ENCODE peak calls at places on chromosomes 7 and 10, in eight cellular contexts. I is activated T-helper 2 cell treated with anti-CD3 and anti-CD28 coated beads, Interferon-gamma antibody, Interleukin-2, Interleukin-4, amounts not matched to agents 10 μg/mL and 5 μg/mL and 100 μg/mL, durations not matched to agents 14 hours and 24 hours and 36 hours; M is GM03348; B is G401; W is WTC11; Q is KG1; S is stomach; E is stimulated activated CD4-positive, alpha-beta T cell treated with anti-CD3 and anti-CD28 coated beads, Interleukin-1b, Interleukin-23, amount 100 ng/mL, for 24 hours. F is an unnamed sample.

GRCh38 chr10:34766811-34767516 is 48.1 kb downstream of the PARD3 start:
- DNase-seq in M (no peak), E (no peak), S (no peak), Q (no peak), I (no peak), B (no peak), W (no peak), F (no peak)

GRCh38 chr10:329361-330099 is 194.3 kb downstream of the ZMYND11 start:
- DNase-seq in I (no peak), B (peak; percentile 96), M (peak; percentile 93), W (peak; percentile 31), E (no peak), Q (peak; percentile 33), S (peak; percentile 93), F (peak; percentile 94)

GRCh38 chr7:13097508-13097907 is 410.1 kb downstream of the ARL4A start:
- DNase-seq in S (no peak), Q (no peak), I (no peak), E (no peak), B (no peak), W (no peak), M (no peak), F (no peak)

GRCh38 chr7:46352335-46352954 is 431.4 kb upstream of the IGFBP3 start:
- DNase-seq in B (peak; percentile 26), W (peak; percentile 66), E (no peak), S (no peak), I (no peak), Q (no peak), M (peak; percentile 79), F (no peak)

GRCh38 chr7:93757421-93757820 is 133.1 kb downstream of the TFPI2 start:
- DNase-seq in I (no peak), B (no peak), E (no peak), S (no peak), W (no peak), Q (no peak), M (no peak), F (no peak)

GRCh38 chr7:111735661-111736323 is 173.5 kb upstream of the IMMP2L start:
- DNase-seq in E (peak; percentile 47), I (peak; percentile 22), B (peak; percentile 81), S (peak; percentile 47), Q (peak; percentile 1), W (peak; percentile 56), M (peak; percentile 83), F (no peak)

GRCh38 chr10:56505555-56505954 is 144.5 kb upstream of the ZWINT start:
- DNase-seq in Q (no peak), B (no peak), M (no peak), E (no peak), W (no peak), I (no peak), S (no peak), F (no peak)

GRCh38 chr7:50405246-50405645 is 44.9 kb downstream of the FIGNL1 start:
- DNase-seq in M (no peak), S (no peak), Q (no peak), W (no peak), B (no peak), I (no peak), E (no peak), F (no peak)

GRCh38 chr7:96311967-96312366 is 9.9 kb downstream of the SLC25A13 start:
- DNase-seq in B (peak; percentile 48), S (peak; percentile 44), I (no peak), W (no peak), M (no peak), Q (no peak), E (no peak), F (no peak)

GRCh38 chr10:114183563-114183962 is 4.4 kb downstream of the TDRD1 start:
- DNase-seq in I (no peak), Q (no peak), B (no peak), E (no peak), S (no peak), W (no peak), M (no peak), F (no peak)